ENCODE peak calls at places on chromosomes 6 and 20, in six cellular contexts. J, K, O, S, C and T are unnamed samples.

GRCh38 chr6:5684320-5684719 is 322.4 kb downstream of the NRN1 start:
- DNase-seq in J (no peak), S (no peak), K (no peak), O (no peak), C (no peak), T (no peak)

GRCh38 chr6:3277851-3278416 is 19.2 kb downstream of the PSMG4 start:
- DNase-seq in O (no peak), S (no peak), J (no peak), K (no peak), C (no peak), T (no peak)

GRCh38 chr6:157468054-157468453 is 87.1 kb downstream of the ZDHHC14 start:
- DNase-seq in C (no peak), O (no peak), K (no peak), S (no peak), J (no peak), T (no peak)

GRCh38 chr6:31070711-31071197 is 41.6 kb downstream of the C6orf15 start:
- DNase-seq in C (no peak), J (peak), K (no peak), O (no peak), S (peak), T (no peak)

GRCh38 chr20:9686455-9686854 is 152.4 kb downstream of the PAK5 start:
- DNase-seq in S (no peak), J (no peak), C (no peak), O (no peak), K (no peak), T (no peak)

GRCh38 chr20:41415191-41415590 is 48.6 kb upstream of the EMILIN3 start:
- DNase-seq in J (no peak), K (no peak), S (no peak), O (no peak), C (no peak), T (no peak)

GRCh38 chr20:16864069-16864468 is 115.9 kb downstream of the OTOR start:
- DNase-seq in J (no peak), S (no peak), O (no peak), C (peak), K (no peak), T (no peak)

GRCh38 chr6:7512320-7512719 is 29.2 kb upstream of the DSP start:
- DNase-seq in C (no peak), S (no peak), O (no peak), K (no peak), J (no peak), T (no peak)

GRCh38 chr6:127019828-127020227 is 98.6 kb upstream of the RSPO3 start:
- DNase-seq in S (no peak), C (no peak), O (no peak), J (no peak), K (no peak), T (no peak)

GRCh38 chr20:47620808-47621805 is 119.4 kb downstream of the NCOA3 start:
- DNase-seq in K (no peak), C (peak), J (peak), O (peak), S (peak), T (no peak)

GRCh38 chr6:29553268-29554057 is 6.1 kb downstream of the UBD start:
- DNase-seq in C (no peak), O (peak), S (no peak), J (no peak), K (peak), T (no peak)

GRCh38 chr6:87095056-87095527 is at the start of gene CGA:
- DNase-seq in K (no peak), C (no peak), O (no peak), S (no peak), J (no peak), T (no peak)

GRCh38 chr20:37392441-37393195 is 46.7 kb downstream of the SRC start:
- DNase-seq in O (no peak), C (no peak), K (peak), S (no peak), J (no peak), T (no peak)

GRCh38 chr6:165895421-165896165 is 232.6 kb upstream of the PDE10A start:
- DNase-seq in S (no peak), C (no peak), O (no peak), J (no peak), K (no peak), T (no peak)